ENCODE peak calls at places on chromosomes 11 and 22, in six cellular contexts. One of them, this sample, is unnamed.

GRCh38 chr11:66150140-66150539 is 80.1 kb downstream of the PACS1 start:
- DNase-seq in skeletal muscle cell: no peak
- DNase-seq in effector memory CD4-positive, alpha-beta T cell: no peak
- DNase-seq in prostate gland: no peak
- DNase-seq in GM23248: no peak
- DNase-seq in activated T-cell treated with anti-CD3 and anti-CD28 coated beads for 4 hours: no peak
- DNase-seq in this sample: no peak

GRCh38 chr11:44260081-44260480 is 49.9 kb downstream of the ALX4 start:
- DNase-seq in skeletal muscle cell: no peak
- DNase-seq in effector memory CD4-positive, alpha-beta T cell: no peak
- DNase-seq in prostate gland: no peak
- DNase-seq in GM23248: no peak
- DNase-seq in activated T-cell treated with anti-CD3 and anti-CD28 coated beads for 4 hours: no peak
- DNase-seq in this sample: no peak

GRCh38 chr11:66467756-66468155 is 1.1 kb downstream of the PELI3 start:
- DNase-seq in skeletal muscle cell: no peak
- DNase-seq in effector memory CD4-positive, alpha-beta T cell: no peak
- DNase-seq in prostate gland: no peak
- DNase-seq in GM23248: peak
- DNase-seq in activated T-cell treated with anti-CD3 and anti-CD28 coated beads for 4 hours: no peak
- DNase-seq in this sample: no peak

GRCh38 chr11:33636104-33636503 is 64.5 kb downstream of the C11orf91 start:
- DNase-seq in skeletal muscle cell: no peak
- DNase-seq in effector memory CD4-positive, alpha-beta T cell: no peak
- DNase-seq in prostate gland: no peak
- DNase-seq in GM23248: peak
- DNase-seq in activated T-cell treated with anti-CD3 and anti-CD28 coated beads for 4 hours: no peak
- DNase-seq in this sample: no peak

GRCh38 chr11:96014234-96014633 is 90.3 kb upstream of the MTMR2 start:
- DNase-seq in skeletal muscle cell: no peak
- DNase-seq in effector memory CD4-positive, alpha-beta T cell: peak
- DNase-seq in prostate gland: no peak
- DNase-seq in GM23248: peak
- DNase-seq in activated T-cell treated with anti-CD3 and anti-CD28 coated beads for 4 hours: peak
- DNase-seq in this sample: no peak

GRCh38 chr11:61007971-61008896 is 36.8 kb downstream of the CD6 start:
- DNase-seq in skeletal muscle cell: no peak
- DNase-seq in effector memory CD4-positive, alpha-beta T cell: no peak
- DNase-seq in prostate gland: no peak
- DNase-seq in GM23248: no peak
- DNase-seq in activated T-cell treated with anti-CD3 and anti-CD28 coated beads for 4 hours: no peak
- DNase-seq in this sample: no peak

GRCh38 chr11:70500076-70500847 is 101.9 kb downstream of the CTTN start:
- DNase-seq in skeletal muscle cell: no peak
- DNase-seq in effector memory CD4-positive, alpha-beta T cell: no peak
- DNase-seq in prostate gland: no peak
- DNase-seq in GM23248: no peak
- DNase-seq in activated T-cell treated with anti-CD3 and anti-CD28 coated beads for 4 hours: no peak
- DNase-seq in this sample: no peak

GRCh38 chr11:94926698-94927237 is 46.6 kb downstream of the CWC15 start:
- DNase-seq in skeletal muscle cell: peak
- DNase-seq in effector memory CD4-positive, alpha-beta T cell: no peak
- DNase-seq in prostate gland: peak
- DNase-seq in GM23248: peak
- DNase-seq in activated T-cell treated with anti-CD3 and anti-CD28 coated beads for 4 hours: no peak
- DNase-seq in this sample: no peak

GRCh38 chr22:37095113-37095512 is 14.4 kb downstream of the TMPRSS6 start:
- DNase-seq in skeletal muscle cell: no peak
- DNase-seq in effector memory CD4-positive, alpha-beta T cell: no peak
- DNase-seq in prostate gland: no peak
- DNase-seq in GM23248: no peak
- DNase-seq in activated T-cell treated with anti-CD3 and anti-CD28 coated beads for 4 hours: peak
- DNase-seq in this sample: no peak

This sample was measured in T-helper 1 cell.